ENCODE peak calls at places on chromosomes 2 and 18, in five cellular contexts. One of them, this sample, is unnamed.

GRCh38 chr2:222450021-222450420 is 25.7 kb downstream of the SGPP2 start:
- DNase-seq in left lung: no peak
- DNase-seq in HuH-7.5: no peak
- DNase-seq in amniotic epithelial cell: no peak
- DNase-seq in HCEC 1CT: no peak
- DNase-seq in this sample: no peak

GRCh38 chr2:117948585-117948984 is 65.3 kb downstream of the CCDC93 start:
- DNase-seq in left lung: no peak
- DNase-seq in HuH-7.5: no peak
- DNase-seq in amniotic epithelial cell: no peak
- DNase-seq in HCEC 1CT: no peak
- DNase-seq in this sample: no peak

GRCh38 chr2:81835318-81836000 is 1530.9 kb upstream of the LRRTM1 start:
- DNase-seq in left lung: no peak
- DNase-seq in HuH-7.5: no peak
- DNase-seq in amniotic epithelial cell: no peak
- DNase-seq in HCEC 1CT: no peak
- DNase-seq in this sample: no peak

GRCh38 chr2:62197017-62197586 is 1.2 kb downstream of the B3GNT2 start:
- DNase-seq in left lung: no peak
- DNase-seq in HuH-7.5: peak
- DNase-seq in amniotic epithelial cell: no peak
- DNase-seq in HCEC 1CT: peak
- DNase-seq in this sample: no peak

GRCh38 chr18:8951491-8951890 is 151.0 kb upstream of the NDUFV2 start:
- DNase-seq in left lung: no peak
- DNase-seq in HuH-7.5: no peak
- DNase-seq in amniotic epithelial cell: no peak
- DNase-seq in HCEC 1CT: no peak
- DNase-seq in this sample: no peak

GRCh38 chr2:181770145-181770544 is 89.8 kb upstream of the NEUROD1 start:
- DNase-seq in left lung: no peak
- DNase-seq in HuH-7.5: no peak
- DNase-seq in amniotic epithelial cell: no peak
- DNase-seq in HCEC 1CT: no peak
- DNase-seq in this sample: no peak

GRCh38 chr2:144211826-144212225 is 308.1 kb downstream of the ZEB2 start:
- DNase-seq in left lung: no peak
- DNase-seq in HuH-7.5: no peak
- DNase-seq in amniotic epithelial cell: peak
- DNase-seq in HCEC 1CT: no peak
- DNase-seq in this sample: peak

GRCh38 chr2:8582850-8583399 is 98.9 kb upstream of the ID2 start:
- DNase-seq in left lung: no peak
- DNase-seq in HuH-7.5: no peak
- DNase-seq in amniotic epithelial cell: no peak
- DNase-seq in HCEC 1CT: no peak
- DNase-seq in this sample: no peak

GRCh38 chr18:63788447-63789096 is 13.4 kb downstream of the SERPINB7 start:
- DNase-seq in left lung: peak
- DNase-seq in HuH-7.5: no peak
- DNase-seq in amniotic epithelial cell: peak
- DNase-seq in HCEC 1CT: peak
- DNase-seq in this sample: no peak

GRCh38 chr2:235024191-235024611 is 72.4 kb downstream of the SH3BP4 start:
- DNase-seq in left lung: no peak
- DNase-seq in HuH-7.5: no peak
- DNase-seq in amniotic epithelial cell: no peak
- DNase-seq in HCEC 1CT: peak
- DNase-seq in this sample: no peak

GRCh38 chr2:46106690-46107089 is 190.5 kb upstream of the EPAS1 start:
- DNase-seq in left lung: no peak
- DNase-seq in HuH-7.5: no peak
- DNase-seq in amniotic epithelial cell: no peak
- DNase-seq in HCEC 1CT: no peak
- DNase-seq in this sample: no peak

GRCh38 chr2:8636691-8637636 is 44.9 kb upstream of the ID2 start:
- DNase-seq in left lung: peak
- DNase-seq in HuH-7.5: no peak
- DNase-seq in amniotic epithelial cell: peak
- DNase-seq in HCEC 1CT: peak
- DNase-seq in this sample: no peak

GRCh38 chr2:188293601-188294482 is 2.2 kb downstream of the GULP1 start:
- DNase-seq in left lung: peak
- DNase-seq in HuH-7.5: peak
- DNase-seq in amniotic epithelial cell: peak
- DNase-seq in HCEC 1CT: peak
- DNase-seq in this sample: peak

GRCh38 chr18:47928466-47928865 is 2.0 kb downstream of the SMAD2 start:
- DNase-seq in left lung: no peak
- DNase-seq in HuH-7.5: no peak
- DNase-seq in amniotic epithelial cell: peak
- DNase-seq in HCEC 1CT: peak
- DNase-seq in this sample: no peak

GRCh38 chr2:239832995-239833727 is 192.0 kb downstream of the NDUFA10 start:
- DNase-seq in left lung: no peak
- DNase-seq in HuH-7.5: no peak
- DNase-seq in amniotic epithelial cell: no peak
- DNase-seq in HCEC 1CT: no peak
- DNase-seq in this sample: no peak

GRCh38 chr2:231661422-231662027 is 46.8 kb upstream of the PTMA start:
- DNase-seq in left lung: no peak
- DNase-seq in HuH-7.5: no peak
- DNase-seq in amniotic epithelial cell: no peak
- DNase-seq in HCEC 1CT: no peak
- DNase-seq in this sample: no peak

GRCh38 chr2:96895709-96896651 is 26.1 kb upstream of the SEMA4C start:
- DNase-seq in left lung: no peak
- DNase-seq in HuH-7.5: no peak
- DNase-seq in amniotic epithelial cell: no peak
- DNase-seq in HCEC 1CT: no peak
- DNase-seq in this sample: peak

GRCh38 chr18:7821784-7822183 is 254.7 kb downstream of the PTPRM start:
- DNase-seq in left lung: no peak
- DNase-seq in HuH-7.5: no peak
- DNase-seq in amniotic epithelial cell: no peak
- DNase-seq in HCEC 1CT: no peak
- DNase-seq in this sample: no peak

GRCh38 chr2:239735131-239735828 is 289.9 kb downstream of the NDUFA10 start:
- DNase-seq in left lung: no peak
- DNase-seq in HuH-7.5: no peak
- DNase-seq in amniotic epithelial cell: no peak
- DNase-seq in HCEC 1CT: no peak
- DNase-seq in this sample: no peak

GRCh38 chr2:141930803-141931202 is 200.0 kb downstream of the LRP1B start:
- DNase-seq in left lung: no peak
- DNase-seq in HuH-7.5: no peak
- DNase-seq in amniotic epithelial cell: no peak
- DNase-seq in HCEC 1CT: no peak
- DNase-seq in this sample: no peak

GRCh38 chr2:160315337-160315736 is 115.3 kb upstream of the ITGB6 start:
- DNase-seq in left lung: no peak
- DNase-seq in HuH-7.5: no peak
- DNase-seq in amniotic epithelial cell: no peak
- DNase-seq in HCEC 1CT: peak
- DNase-seq in this sample: no peak

GRCh38 chr2:20184067-20184938 is 40.6 kb downstream of the SDC1 start:
- DNase-seq in left lung: peak
- DNase-seq in HuH-7.5: peak
- DNase-seq in amniotic epithelial cell: peak
- DNase-seq in HCEC 1CT: peak
- DNase-seq in this sample: peak

GRCh38 chr2:8247905-8248622 is 433.8 kb upstream of the ID2 start:
- DNase-seq in left lung: no peak
- DNase-seq in HuH-7.5: no peak
- DNase-seq in amniotic epithelial cell: no peak
- DNase-seq in HCEC 1CT: no peak
- DNase-seq in this sample: no peak

GRCh38 chr18:47735041-47735440 is 195.4 kb downstream of the SMAD2 start:
- DNase-seq in left lung: no peak
- DNase-seq in HuH-7.5: no peak
- DNase-seq in amniotic epithelial cell: no peak
- DNase-seq in HCEC 1CT: no peak
- DNase-seq in this sample: no peak

GRCh38 chr2:239779592-239779983 is 245.6 kb downstream of the NDUFA10 start:
- DNase-seq in left lung: no peak
- DNase-seq in HuH-7.5: no peak
- DNase-seq in amniotic epithelial cell: no peak
- DNase-seq in HCEC 1CT: no peak
- DNase-seq in this sample: no peak

GRCh38 chr18:25662247-25662646 is 310.3 kb upstream of the ZNF521 start:
- DNase-seq in left lung: no peak
- DNase-seq in HuH-7.5: no peak
- DNase-seq in amniotic epithelial cell: peak
- DNase-seq in HCEC 1CT: no peak
- DNase-seq in this sample: no peak

GRCh38 chr2:111617804-111618576 is 266.0 kb downstream of the ANAPC1 start:
- DNase-seq in left lung: peak
- DNase-seq in HuH-7.5: no peak
- DNase-seq in amniotic epithelial cell: no peak
- DNase-seq in HCEC 1CT: no peak
- DNase-seq in this sample: no peak

GRCh38 chr2:167946367-167946955 is 300.9 kb downstream of the STK39 start:
- DNase-seq in left lung: no peak
- DNase-seq in HuH-7.5: no peak
- DNase-seq in amniotic epithelial cell: no peak
- DNase-seq in HCEC 1CT: no peak
- DNase-seq in this sample: no peak

GRCh38 chr2:57943271-57943670 is 103.3 kb upstream of the VRK2 start:
- DNase-seq in left lung: no peak
- DNase-seq in HuH-7.5: no peak
- DNase-seq in amniotic epithelial cell: peak
- DNase-seq in HCEC 1CT: peak
- DNase-seq in this sample: no peak

GRCh38 chr2:224764565-224765236 is 48.5 kb upstream of the CCDC195 start:
- DNase-seq in left lung: no peak
- DNase-seq in HuH-7.5: no peak
- DNase-seq in amniotic epithelial cell: no peak
- DNase-seq in HCEC 1CT: no peak
- DNase-seq in this sample: no peak